ENCODE peak calls at places on chromosomes 16 and 17, in seven cellular contexts. One of them, this sample, is unnamed.
A peak's percentile ranks its signal among the peaks of the same experiment; 100 is the strongest.

GRCh38 chr17:48100591-48101011 is 677 bp downstream of the CBX1 start:
- DNase-seq in SJCRH30: peak; percentile 87
- DNase-seq in GM12878: no peak
- DNase-seq in suprapubic skin: peak; percentile 81
- DNase-seq in GM23248: peak; percentile 77
- DNase-seq in pancreas: peak; percentile 50
- DNase-seq in MM.1S: no peak
- DNase-seq in this sample: peak; percentile 63

GRCh38 chr17:31130286-31131224 is 35.8 kb downstream of the NF1 start:
- DNase-seq in SJCRH30: no peak
- DNase-seq in GM12878: no peak
- DNase-seq in suprapubic skin: no peak
- DNase-seq in GM23248: no peak
- DNase-seq in pancreas: no peak
- DNase-seq in MM.1S: no peak
- DNase-seq in this sample: no peak

GRCh38 chr16:58615280-58615679 is 14.3 kb downstream of the CNOT1 start:
- DNase-seq in SJCRH30: no peak
- DNase-seq in GM12878: no peak
- DNase-seq in suprapubic skin: no peak
- DNase-seq in GM23248: peak; percentile 79
- DNase-seq in pancreas: no peak
- DNase-seq in MM.1S: no peak
- DNase-seq in this sample: no peak

GRCh38 chr17:34486781-34487180 is 92.6 kb upstream of the TMEM132E start:
- DNase-seq in SJCRH30: no peak
- DNase-seq in GM12878: no peak
- DNase-seq in suprapubic skin: no peak
- DNase-seq in GM23248: no peak
- DNase-seq in pancreas: no peak
- DNase-seq in MM.1S: no peak
- DNase-seq in this sample: no peak

GRCh38 chr16:79437764-79438728 is 162.5 kb downstream of the MAF start:
- DNase-seq in SJCRH30: peak; percentile 41
- DNase-seq in GM12878: no peak
- DNase-seq in suprapubic skin: no peak
- DNase-seq in GM23248: no peak
- DNase-seq in pancreas: no peak
- DNase-seq in MM.1S: no peak
- DNase-seq in this sample: peak; percentile 37

GRCh38 chr17:45155029-45155428 is 6.6 kb upstream of the HEXIM2 start:
- DNase-seq in SJCRH30: no peak
- DNase-seq in GM12878: no peak
- DNase-seq in suprapubic skin: no peak
- DNase-seq in GM23248: peak; percentile 26
- DNase-seq in pancreas: no peak
- DNase-seq in MM.1S: no peak
- DNase-seq in this sample: no peak

GRCh38 chr17:55547027-55547670 is 35.9 kb upstream of the SMIM36 start:
- DNase-seq in SJCRH30: no peak
- DNase-seq in GM12878: no peak
- DNase-seq in suprapubic skin: no peak
- DNase-seq in GM23248: peak; percentile 64
- DNase-seq in pancreas: no peak
- DNase-seq in MM.1S: no peak
- DNase-seq in this sample: no peak

GRCh38 chr17:4948166-4948996 is at the start of gene PFN1:
- DNase-seq in SJCRH30: peak; percentile 80
- DNase-seq in GM12878: peak; percentile 69
- DNase-seq in suprapubic skin: peak; percentile 95
- DNase-seq in GM23248: peak; percentile 96
- DNase-seq in pancreas: peak; percentile 93
- DNase-seq in MM.1S: peak; percentile 89
- DNase-seq in this sample: peak; percentile 91

GRCh38 chr16:2795714-2796143 is 2.5 kb upstream of the PRSS41 start:
- DNase-seq in SJCRH30: no peak
- DNase-seq in GM12878: no peak
- DNase-seq in suprapubic skin: no peak
- DNase-seq in GM23248: no peak
- DNase-seq in pancreas: no peak
- DNase-seq in MM.1S: no peak
- DNase-seq in this sample: no peak

GRCh38 chr16:85229869-85230416 is 117.7 kb upstream of the CIBAR2 start:
- DNase-seq in SJCRH30: no peak
- DNase-seq in GM12878: no peak
- DNase-seq in suprapubic skin: no peak
- DNase-seq in GM23248: no peak
- DNase-seq in pancreas: no peak
- DNase-seq in MM.1S: no peak
- DNase-seq in this sample: no peak

GRCh38 chr17:45687594-45687993 is 96.5 kb upstream of the CRHR1 start:
- DNase-seq in SJCRH30: no peak
- DNase-seq in GM12878: no peak
- DNase-seq in suprapubic skin: no peak
- DNase-seq in GM23248: no peak
- DNase-seq in pancreas: no peak
- DNase-seq in MM.1S: no peak
- DNase-seq in this sample: no peak

GRCh38 chr16:56340416-56340815 is 84.9 kb downstream of the AMFR start:
- DNase-seq in SJCRH30: no peak
- DNase-seq in GM12878: no peak
- DNase-seq in suprapubic skin: no peak
- DNase-seq in GM23248: no peak
- DNase-seq in pancreas: no peak
- DNase-seq in MM.1S: no peak
- DNase-seq in this sample: no peak

GRCh38 chr17:5527647-5528250 is 41.4 kb downstream of the MIS12 start:
- DNase-seq in SJCRH30: no peak
- DNase-seq in GM12878: no peak
- DNase-seq in suprapubic skin: no peak
- DNase-seq in GM23248: no peak
- DNase-seq in pancreas: no peak
- DNase-seq in MM.1S: no peak
- DNase-seq in this sample: no peak

GRCh38 chr16:77496934-77497333 is 62.1 kb upstream of the ADAMTS18 start:
- DNase-seq in SJCRH30: no peak
- DNase-seq in GM12878: no peak
- DNase-seq in suprapubic skin: no peak
- DNase-seq in GM23248: peak; percentile 1
- DNase-seq in pancreas: no peak
- DNase-seq in MM.1S: no peak
- DNase-seq in this sample: no peak

GRCh38 chr16:67928561-67929364 is 2.9 kb downstream of the CTRL start:
- DNase-seq in SJCRH30: peak; percentile 59
- DNase-seq in GM12878: no peak
- DNase-seq in suprapubic skin: peak; percentile 84
- DNase-seq in GM23248: peak; percentile 78
- DNase-seq in pancreas: peak; percentile 80
- DNase-seq in MM.1S: peak; percentile 73
- DNase-seq in this sample: peak; percentile 69

GRCh38 chr17:14006249-14006942 is 62.9 kb upstream of the COX10 start:
- DNase-seq in SJCRH30: no peak
- DNase-seq in GM12878: no peak
- DNase-seq in suprapubic skin: no peak
- DNase-seq in GM23248: no peak
- DNase-seq in pancreas: no peak
- DNase-seq in MM.1S: no peak
- DNase-seq in this sample: no peak

GRCh38 chr16:89131783-89132182 is 38.1 kb downstream of the ACSF3 start:
- DNase-seq in SJCRH30: no peak
- DNase-seq in GM12878: no peak
- DNase-seq in suprapubic skin: peak; percentile 15
- DNase-seq in GM23248: no peak
- DNase-seq in pancreas: no peak
- DNase-seq in MM.1S: no peak
- DNase-seq in this sample: no peak

GRCh38 chr16:71723537-71724319 is 773 bp downstream of the PHLPP2 start:
- DNase-seq in SJCRH30: peak; percentile 51
- DNase-seq in GM12878: no peak
- DNase-seq in suprapubic skin: peak; percentile 74
- DNase-seq in GM23248: peak; percentile 89
- DNase-seq in pancreas: peak; percentile 75
- DNase-seq in MM.1S: peak; percentile 93
- DNase-seq in this sample: peak; percentile 67

GRCh38 chr17:69480197-69480596 is 65.7 kb downstream of the MAP2K6 start:
- DNase-seq in SJCRH30: no peak
- DNase-seq in GM12878: no peak
- DNase-seq in suprapubic skin: no peak
- DNase-seq in GM23248: no peak
- DNase-seq in pancreas: no peak
- DNase-seq in MM.1S: no peak
- DNase-seq in this sample: no peak

GRCh38 chr16:57700801-57701551 is 6.4 kb downstream of the DRC7 start:
- DNase-seq in SJCRH30: no peak
- DNase-seq in GM12878: no peak
- DNase-seq in suprapubic skin: peak; percentile 34
- DNase-seq in GM23248: no peak
- DNase-seq in pancreas: no peak
- DNase-seq in MM.1S: no peak
- DNase-seq in this sample: no peak

GRCh38 chr17:69608808-69609494 is 194.5 kb downstream of the MAP2K6 start:
- DNase-seq in SJCRH30: peak; percentile 20
- DNase-seq in GM12878: no peak
- DNase-seq in suprapubic skin: no peak
- DNase-seq in GM23248: peak; percentile 95
- DNase-seq in pancreas: no peak
- DNase-seq in MM.1S: no peak
- DNase-seq in this sample: no peak

GRCh38 chr16:86823895-86824671 is 245.7 kb downstream of the FOXL1 start:
- DNase-seq in SJCRH30: no peak
- DNase-seq in GM12878: no peak
- DNase-seq in suprapubic skin: no peak
- DNase-seq in GM23248: peak; percentile 20
- DNase-seq in pancreas: no peak
- DNase-seq in MM.1S: no peak
- DNase-seq in this sample: no peak

GRCh38 chr17:42310281-42311156 is 22.2 kb downstream of the STAT5A start:
- DNase-seq in SJCRH30: no peak
- DNase-seq in GM12878: no peak
- DNase-seq in suprapubic skin: no peak
- DNase-seq in GM23248: no peak
- DNase-seq in pancreas: no peak
- DNase-seq in MM.1S: no peak
- DNase-seq in this sample: peak; percentile 42

GRCh38 chr17:4110152-4110551 is 32.7 kb downstream of the ZZEF1 start:
- DNase-seq in SJCRH30: no peak
- DNase-seq in GM12878: no peak
- DNase-seq in suprapubic skin: no peak
- DNase-seq in GM23248: peak; percentile 66
- DNase-seq in pancreas: no peak
- DNase-seq in MM.1S: no peak
- DNase-seq in this sample: no peak

GRCh38 chr17:63137163-63137562 is 171.1 kb downstream of the TANC2 start:
- DNase-seq in SJCRH30: no peak
- DNase-seq in GM12878: no peak
- DNase-seq in suprapubic skin: no peak
- DNase-seq in GM23248: no peak
- DNase-seq in pancreas: no peak
- DNase-seq in MM.1S: no peak
- DNase-seq in this sample: no peak

GRCh38 chr17:63138713-63139112 is 172.7 kb downstream of the TANC2 start:
- DNase-seq in SJCRH30: no peak
- DNase-seq in GM12878: no peak
- DNase-seq in suprapubic skin: no peak
- DNase-seq in GM23248: peak; percentile 28
- DNase-seq in pancreas: no peak
- DNase-seq in MM.1S: no peak
- DNase-seq in this sample: no peak

GRCh38 chr17:63139356-63139755 is 173.3 kb downstream of the TANC2 start:
- DNase-seq in SJCRH30: no peak
- DNase-seq in GM12878: no peak
- DNase-seq in suprapubic skin: no peak
- DNase-seq in GM23248: no peak
- DNase-seq in pancreas: no peak
- DNase-seq in MM.1S: no peak
- DNase-seq in this sample: no peak

GRCh38 chr17:63142836-63143235 is 176.8 kb downstream of the TANC2 start:
- DNase-seq in SJCRH30: no peak
- DNase-seq in GM12878: no peak
- DNase-seq in suprapubic skin: no peak
- DNase-seq in GM23248: no peak
- DNase-seq in pancreas: no peak
- DNase-seq in MM.1S: no peak
- DNase-seq in this sample: no peak

DNA sequence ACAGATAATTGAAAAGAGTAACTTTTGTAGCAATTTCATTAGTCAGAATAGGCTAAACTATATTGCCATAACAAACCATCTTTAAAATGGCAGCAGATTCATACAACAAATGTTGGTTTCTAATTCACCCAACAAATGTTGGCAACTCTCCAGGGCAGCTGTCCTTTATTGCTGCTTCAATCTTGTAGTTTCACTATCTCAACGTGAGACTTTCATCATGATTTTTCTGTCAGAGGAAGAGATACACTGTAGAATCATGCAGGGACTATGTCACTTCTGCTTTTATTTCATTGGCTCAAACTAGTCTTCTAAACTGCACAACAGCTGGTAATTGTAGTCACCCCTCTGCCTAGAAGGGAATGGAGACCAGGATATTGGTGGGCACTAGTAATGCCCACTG is 174.2 kb downstream of the TANC2 start:
- DNase-seq in SJCRH30: peak; percentile 69
- DNase-seq in GM12878: peak; percentile 4
- DNase-seq in suprapubic skin: no peak
- DNase-seq in GM23248: peak; percentile 28
- DNase-seq in pancreas: no peak
- DNase-seq in MM.1S: peak; percentile 88
- DNase-seq in this sample: no peak
- H3K9me3 ChIP-seq in SJCRH30: no peaks in the 10 kb centered on the region
- H3K9me3 ChIP-seq in GM12878: no peaks in the 10 kb centered on the region
- H3K9me3 ChIP-seq in suprapubic skin: no peaks in the 10 kb centered on the region
- H3K9me3 ChIP-seq in GM23248: no peaks in the 10 kb centered on the region
- H3K9me3 ChIP-seq in pancreas: no peaks in the 10 kb centered on the region
- H3K9me3 ChIP-seq in MM.1S: no peaks in the 10 kb centered on the region
- H3K9me3 ChIP-seq in this sample: no peaks in the 10 kb centered on the region

GRCh38 chr17:27532269-27533067 is 76.2 kb downstream of the KSR1 start:
- DNase-seq in SJCRH30: no peak
- DNase-seq in GM12878: no peak
- DNase-seq in suprapubic skin: no peak
- DNase-seq in GM23248: no peak
- DNase-seq in pancreas: no peak
- DNase-seq in MM.1S: no peak
- DNase-seq in this sample: no peak
- H3K27ac ChIP-seq in SJCRH30: no peak overlapping the region
- H3K27ac ChIP-seq in GM12878: no peak overlapping the region
- H3K27ac ChIP-seq in suprapubic skin: no peak overlapping the region
- H3K27ac ChIP-seq in GM23248: no peak overlapping the region
- H3K27ac ChIP-seq in pancreas: peak overlapping the region; percentile 69
- H3K27ac ChIP-seq in MM.1S: no peak overlapping the region
- H3K27ac ChIP-seq in this sample: no peak overlapping the region

GRCh38 chr17:39633570-39634183 is 3.3 kb upstream of the STARD3 start:
- DNase-seq in SJCRH30: no peak
- DNase-seq in GM12878: no peak
- DNase-seq in suprapubic skin: no peak
- DNase-seq in GM23248: no peak
- DNase-seq in pancreas: no peak
- DNase-seq in MM.1S: no peak
- DNase-seq in this sample: no peak
- H3K4me1 ChIP-seq in SJCRH30: peaks cover 4% of the 10 kb centered on the region
- H3K4me1 ChIP-seq in GM12878: peaks cover 13% of the 10 kb centered on the region
- H3K4me1 ChIP-seq in suprapubic skin: peaks cover 45% of the 10 kb centered on the region
- H3K4me1 ChIP-seq in GM23248: peaks cover 14% of the 10 kb centered on the region
- H3K4me1 ChIP-seq in pancreas: peaks cover 24% of the 10 kb centered on the region
- H3K4me1 ChIP-seq in MM.1S: peaks cover 9% of the 10 kb centered on the region
- H3K4me1 ChIP-seq in this sample: peaks cover 7% of the 10 kb centered on the region

GRCh38 chr16:10390867-10391266 is 5.0 kb downstream of the ATF7IP2 start:
- DNase-seq in SJCRH30: no peak
- DNase-seq in GM12878: no peak
- DNase-seq in suprapubic skin: no peak
- DNase-seq in GM23248: no peak
- DNase-seq in pancreas: no peak
- DNase-seq in MM.1S: no peak
- DNase-seq in this sample: no peak
- H3K9me3 ChIP-seq in SJCRH30: no peaks in the 10 kb centered on the region
- H3K9me3 ChIP-seq in GM12878: peaks cover 4% of the 10 kb centered on the region
- H3K9me3 ChIP-seq in suprapubic skin: no peaks in the 10 kb centered on the region
- H3K9me3 ChIP-seq in GM23248: no peaks in the 10 kb centered on the region
- H3K9me3 ChIP-seq in pancreas: no peaks in the 10 kb centered on the region
- H3K9me3 ChIP-seq in MM.1S: no peaks in the 10 kb centered on the region
- H3K9me3 ChIP-seq in this sample: no peaks in the 10 kb centered on the region

This sample was measured in uterus.